ENCODE peak calls at places on chromosomes 2 and 18, in four cellular contexts. One of them, this sample, is unnamed.

GRCh38 chr2:70921839-70922590 is 13.7 kb upstream of the ATP6V1B1 start:
- DNase-seq in cardiac muscle cell: no peak
- DNase-seq in A549: no peak
- DNase-seq in left ventricle myocardium inferior: no peak
- DNase-seq in this sample: no peak

GRCh38 chr2:55384786-55385185 is 34.9 kb downstream of the CCDC88A start:
- DNase-seq in cardiac muscle cell: no peak
- DNase-seq in A549: no peak
- DNase-seq in left ventricle myocardium inferior: no peak
- DNase-seq in this sample: no peak

GRCh38 chr2:62343206-62343605 is 147.3 kb downstream of the B3GNT2 start:
- DNase-seq in cardiac muscle cell: no peak
- DNase-seq in A549: no peak
- DNase-seq in left ventricle myocardium inferior: no peak
- DNase-seq in this sample: no peak

GRCh38 chr2:140863713-140864112 is 1267.1 kb downstream of the LRP1B start:
- DNase-seq in cardiac muscle cell: peak
- DNase-seq in A549: peak
- DNase-seq in left ventricle myocardium inferior: no peak
- DNase-seq in this sample: peak

GRCh38 chr2:227805578-227805977 is 8.1 kb upstream of the CCL20 start:
- DNase-seq in cardiac muscle cell: no peak
- DNase-seq in A549: no peak
- DNase-seq in left ventricle myocardium inferior: no peak
- DNase-seq in this sample: no peak

GRCh38 chr2:206378835-206379234 is 64.5 kb upstream of the ADAM23 start:
- DNase-seq in cardiac muscle cell: no peak
- DNase-seq in A549: no peak
- DNase-seq in left ventricle myocardium inferior: no peak
- DNase-seq in this sample: no peak

GRCh38 chr2:216006164-216006663 is 7.1 kb downstream of the MREG start:
- DNase-seq in cardiac muscle cell: no peak
- DNase-seq in A549: peak
- DNase-seq in left ventricle myocardium inferior: no peak
- DNase-seq in this sample: peak

GRCh38 chr2:202871161-202872141 is at the start of gene ICA1L:
- DNase-seq in cardiac muscle cell: peak
- DNase-seq in A549: peak
- DNase-seq in left ventricle myocardium inferior: peak
- DNase-seq in this sample: peak

GRCh38 chr2:85717308-85718005 is 23.3 kb downstream of the GNLY start:
- DNase-seq in cardiac muscle cell: no peak
- DNase-seq in A549: no peak
- DNase-seq in left ventricle myocardium inferior: no peak
- DNase-seq in this sample: no peak

GRCh38 chr18:65018184-65018583 is 732.6 kb upstream of the CDH7 start:
- DNase-seq in cardiac muscle cell: no peak
- DNase-seq in A549: no peak
- DNase-seq in left ventricle myocardium inferior: no peak
- DNase-seq in this sample: no peak

GRCh38 chr2:219404954-219405353 is 13.2 kb upstream of the DES start:
- DNase-seq in cardiac muscle cell: peak
- DNase-seq in A549: no peak
- DNase-seq in left ventricle myocardium inferior: peak
- DNase-seq in this sample: no peak

GRCh38 chr2:56768973-56769372 is 585.2 kb downstream of the CCDC85A start:
- DNase-seq in cardiac muscle cell: no peak
- DNase-seq in A549: no peak
- DNase-seq in left ventricle myocardium inferior: no peak
- DNase-seq in this sample: no peak

GRCh38 chr2:150165988-150166965 is 321.2 kb downstream of the RND3 start:
- DNase-seq in cardiac muscle cell: no peak
- DNase-seq in A549: peak
- DNase-seq in left ventricle myocardium inferior: no peak
- DNase-seq in this sample: peak

GRCh38 chr2:50108245-50108644 is 923.7 kb downstream of the NRXN1 start:
- DNase-seq in cardiac muscle cell: no peak
- DNase-seq in A549: no peak
- DNase-seq in left ventricle myocardium inferior: no peak
- DNase-seq in this sample: no peak

GRCh38 chr2:144512421-144513272 is 7.3 kb downstream of the ZEB2 start:
- DNase-seq in cardiac muscle cell: no peak
- DNase-seq in A549: no peak
- DNase-seq in left ventricle myocardium inferior: no peak
- DNase-seq in this sample: no peak

GRCh38 chr2:108010912-108011591 is 24.7 kb downstream of the SLC5A7 start:
- DNase-seq in cardiac muscle cell: no peak
- DNase-seq in A549: no peak
- DNase-seq in left ventricle myocardium inferior: no peak
- DNase-seq in this sample: no peak

GRCh38 chr2:49972699-49973098 is 818.4 kb upstream of the FSHR start:
- DNase-seq in cardiac muscle cell: peak
- DNase-seq in A549: no peak
- DNase-seq in left ventricle myocardium inferior: no peak
- DNase-seq in this sample: no peak

GRCh38 chr18:43129946-43130523 is 14.6 kb upstream of the RIT2 start:
- DNase-seq in cardiac muscle cell: no peak
- DNase-seq in A549: no peak
- DNase-seq in left ventricle myocardium inferior: no peak
- DNase-seq in this sample: no peak

GRCh38 chr2:37781028-37781427 is 109.6 kb upstream of the CDC42EP3 start:
- DNase-seq in cardiac muscle cell: no peak
- DNase-seq in A549: peak
- DNase-seq in left ventricle myocardium inferior: no peak
- DNase-seq in this sample: no peak

GRCh38 chr2:85151026-85151425 is 17.8 kb downstream of the TCF7L1 start:
- DNase-seq in cardiac muscle cell: no peak
- DNase-seq in A549: no peak
- DNase-seq in left ventricle myocardium inferior: no peak
- DNase-seq in this sample: no peak

GRCh38 chr18:76565238-76566173 is 70.5 kb upstream of the ZNF516 start:
- DNase-seq in cardiac muscle cell: peak
- DNase-seq in A549: peak
- DNase-seq in left ventricle myocardium inferior: peak
- DNase-seq in this sample: no peak

GRCh38 chr2:224025874-224026273 is 13.2 kb downstream of the SERPINE2 start:
- DNase-seq in cardiac muscle cell: no peak
- DNase-seq in A549: no peak
- DNase-seq in left ventricle myocardium inferior: no peak
- DNase-seq in this sample: no peak

GRCh38 chr2:173053043-173053699 is 22.5 kb upstream of the MAP3K20 start:
- DNase-seq in cardiac muscle cell: no peak
- DNase-seq in A549: no peak
- DNase-seq in left ventricle myocardium inferior: no peak
- DNase-seq in this sample: no peak

GRCh38 chr2:163877316-163877715 is 141.5 kb upstream of the FIGN start:
- DNase-seq in cardiac muscle cell: peak
- DNase-seq in A549: no peak
- DNase-seq in left ventricle myocardium inferior: no peak
- DNase-seq in this sample: peak

GRCh38 chr2:64453710-64454315 is at the start of gene LGALSL:
- DNase-seq in cardiac muscle cell: peak
- DNase-seq in A549: peak
- DNase-seq in left ventricle myocardium inferior: peak
- DNase-seq in this sample: peak

GRCh38 chr2:160492401-160493226 is 993 bp downstream of the RBMS1 start:
- DNase-seq in cardiac muscle cell: peak
- DNase-seq in A549: peak
- DNase-seq in left ventricle myocardium inferior: peak
- DNase-seq in this sample: peak

GRCh38 chr18:33711514-33711913 is 133.5 kb downstream of the ASXL3 start:
- DNase-seq in cardiac muscle cell: no peak
- DNase-seq in A549: no peak
- DNase-seq in left ventricle myocardium inferior: no peak
- DNase-seq in this sample: no peak

GRCh38 chr2:88221365-88221942 is 51.3 kb downstream of the THNSL2 start:
- DNase-seq in cardiac muscle cell: no peak
- DNase-seq in A549: no peak
- DNase-seq in left ventricle myocardium inferior: no peak
- DNase-seq in this sample: no peak

GRCh38 chr2:74822771-74823283 is 11.1 kb upstream of the HK2 start:
- DNase-seq in cardiac muscle cell: no peak
- DNase-seq in A549: no peak
- DNase-seq in left ventricle myocardium inferior: no peak
- DNase-seq in this sample: no peak

GRCh38 chr18:26487437-26487836 is 60.9 kb downstream of the KCTD1 start:
- DNase-seq in cardiac muscle cell: no peak
- DNase-seq in A549: peak
- DNase-seq in left ventricle myocardium inferior: no peak
- DNase-seq in this sample: peak

GRCh38 chr18:57029761-57030160 is 117.1 kb upstream of the BOD1L2 start:
- DNase-seq in cardiac muscle cell: no peak
- DNase-seq in A549: peak
- DNase-seq in left ventricle myocardium inferior: no peak
- DNase-seq in this sample: peak

GRCh38 chr2:221370076-221370941 is 201.8 kb downstream of the EPHA4 start:
- DNase-seq in cardiac muscle cell: no peak
- DNase-seq in A549: no peak
- DNase-seq in left ventricle myocardium inferior: no peak
- DNase-seq in this sample: no peak

GRCh38 chr18:80238651-80239260 is 8.6 kb downstream of the PARD6G start:
- DNase-seq in cardiac muscle cell: no peak
- DNase-seq in A549: no peak
- DNase-seq in left ventricle myocardium inferior: no peak
- DNase-seq in this sample: no peak

GRCh38 chr2:68689553-68690537 is 44.8 kb upstream of the ARHGAP25 start:
- DNase-seq in cardiac muscle cell: no peak
- DNase-seq in A549: no peak
- DNase-seq in left ventricle myocardium inferior: no peak
- DNase-seq in this sample: no peak

GRCh38 chr18:986071-986470 is 81.4 kb downstream of the ADCYAP1 start:
- DNase-seq in cardiac muscle cell: no peak
- DNase-seq in A549: no peak
- DNase-seq in left ventricle myocardium inferior: no peak
- DNase-seq in this sample: no peak

GRCh38 chr2:54644236-54644635 is 79.2 kb upstream of the EML6 start:
- DNase-seq in cardiac muscle cell: no peak
- DNase-seq in A549: no peak
- DNase-seq in left ventricle myocardium inferior: no peak
- DNase-seq in this sample: no peak

GRCh38 chr2:226338825-226339224 is 460.8 kb downstream of the IRS1 start:
- DNase-seq in cardiac muscle cell: no peak
- DNase-seq in A549: no peak
- DNase-seq in left ventricle myocardium inferior: no peak
- DNase-seq in this sample: no peak

GRCh38 chr2:239118675-239119211 is 270.9 kb downstream of the TWIST2 start:
- DNase-seq in cardiac muscle cell: no peak
- DNase-seq in A549: no peak
- DNase-seq in left ventricle myocardium inferior: no peak
- DNase-seq in this sample: no peak

DNA sequence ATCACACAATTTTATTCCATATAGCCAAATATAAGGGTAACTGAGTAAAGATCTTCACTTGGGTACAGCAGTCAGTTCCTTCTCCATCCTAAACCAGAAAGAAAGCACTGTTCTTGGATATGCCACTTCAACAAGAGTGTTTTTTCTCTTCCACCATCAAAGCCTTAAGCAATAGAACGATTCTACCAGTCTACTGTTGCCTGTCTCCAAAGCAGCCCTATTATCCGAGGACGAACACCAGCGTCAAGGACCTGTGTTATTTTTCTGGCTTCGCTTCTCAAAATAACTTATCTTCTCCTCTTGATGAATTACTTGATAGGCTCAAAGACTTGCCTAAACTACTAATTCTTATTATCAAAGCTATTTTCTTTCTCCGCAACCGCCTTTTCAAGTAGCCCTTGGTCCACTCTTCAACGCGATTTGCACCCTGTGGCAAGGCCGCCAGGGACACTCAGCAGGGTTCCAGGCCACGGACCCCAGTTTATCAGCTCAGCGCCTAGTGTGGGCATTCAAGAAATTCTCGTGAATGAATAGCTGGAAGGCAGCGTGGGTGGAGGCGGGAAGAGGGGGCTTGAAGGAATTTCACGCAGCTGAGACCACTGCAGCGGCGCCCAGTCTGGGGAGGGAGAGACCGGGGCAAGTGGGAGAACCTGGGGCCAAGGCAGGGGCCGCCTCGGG is 598 bp downstream of the ALS2 start:
- DNase-seq in cardiac muscle cell: no peak
- DNase-seq in A549: peak
- DNase-seq in left ventricle myocardium inferior: no peak
- DNase-seq in this sample: no peak
- TF ChIP-seq CTCF in cardiac muscle cell: no peak
- TF ChIP-seq CTCF in A549: no peak
- TF ChIP-seq CTCF in left ventricle myocardium inferior: peak
- TF ChIP-seq CTCF in this sample: no peak

GRCh38 chr2:78427170-78427569 is 598.3 kb upstream of the REG3G start:
- DNase-seq in cardiac muscle cell: no peak
- DNase-seq in A549: no peak
- DNase-seq in left ventricle myocardium inferior: no peak
- DNase-seq in this sample: no peak

GRCh38 chr2:78431241-78431640 is 594.3 kb upstream of the REG3G start:
- DNase-seq in cardiac muscle cell: no peak
- DNase-seq in A549: peak
- DNase-seq in left ventricle myocardium inferior: no peak
- DNase-seq in this sample: no peak
- TF ChIP-seq CTCF in cardiac muscle cell: no peak
- TF ChIP-seq CTCF in A549: no peak
- TF ChIP-seq CTCF in left ventricle myocardium inferior: no peak
- TF ChIP-seq CTCF in this sample: no peak

DNA sequence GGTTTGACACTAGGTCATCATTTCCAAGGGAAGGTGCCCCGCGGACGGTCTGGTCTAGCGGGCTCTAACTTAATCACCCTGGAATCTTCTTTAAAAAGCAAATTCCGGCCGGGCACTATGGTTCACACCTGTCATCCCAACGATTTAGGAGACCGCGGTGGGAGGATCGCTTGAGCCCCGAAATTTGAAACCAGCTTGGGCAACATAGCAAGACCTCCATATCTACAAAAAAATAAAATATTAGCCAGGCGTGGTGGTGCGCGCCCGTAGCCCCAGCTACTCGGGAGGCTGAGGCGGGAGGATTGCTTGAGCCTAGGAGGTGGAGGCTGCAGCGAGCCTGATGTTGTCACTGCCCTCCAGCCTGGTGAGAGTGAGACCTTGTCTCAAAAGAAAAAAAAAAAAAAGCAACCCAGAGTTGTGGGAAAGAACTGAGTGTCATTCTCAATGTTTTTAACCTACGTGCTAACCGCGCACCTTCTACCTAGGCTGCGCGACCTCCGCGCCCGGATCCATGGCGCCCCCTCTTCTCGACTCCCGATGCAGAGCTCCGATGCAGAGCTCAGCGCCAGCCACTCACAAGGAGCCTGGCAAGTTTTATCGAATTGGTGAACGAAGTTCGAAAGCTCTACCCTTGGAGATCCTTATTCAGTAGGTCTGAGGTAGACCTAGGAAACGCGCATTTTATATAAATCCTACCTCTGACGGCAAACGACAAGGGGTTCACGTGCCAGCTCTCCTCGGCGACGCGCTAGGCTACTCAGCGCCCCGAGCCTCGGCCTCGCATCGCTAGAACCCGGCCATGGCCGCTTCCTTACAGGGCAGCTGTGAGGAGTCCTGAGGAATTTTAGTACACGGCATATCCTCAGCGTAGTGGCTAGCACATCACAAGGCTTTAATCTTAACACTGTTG is 877 bp upstream of the TWSG1 start:
- DNase-seq in cardiac muscle cell: no peak
- DNase-seq in A549: no peak
- DNase-seq in left ventricle myocardium inferior: no peak
- DNase-seq in this sample: peak
- TF ChIP-seq CTCF in cardiac muscle cell: no peak
- TF ChIP-seq CTCF in A549: no peak
- TF ChIP-seq CTCF in left ventricle myocardium inferior: no peak
- TF ChIP-seq CTCF in this sample: no peak

GRCh38 chr2:134796373-134796772 is 42.0 kb upstream of the ACMSD start:
- DNase-seq in cardiac muscle cell: no peak
- DNase-seq in A549: no peak
- DNase-seq in left ventricle myocardium inferior: no peak
- DNase-seq in this sample: no peak
- TF ChIP-seq CTCF in cardiac muscle cell: no peak
- TF ChIP-seq CTCF in A549: no peak
- TF ChIP-seq CTCF in left ventricle myocardium inferior: no peak
- TF ChIP-seq CTCF in this sample: no peak